ENCODE peak calls at places on chromosomes 7 and 10, in ten cellular contexts. One of them, this sample, is unnamed.

GRCh38 chr7:92729751-92730150 is 106.6 kb downstream of the CDK6 start:
- DNase-seq in kidney epithelial cell: no peak
- DNase-seq in heart left ventricle: no peak
- DNase-seq in psoas muscle: no peak
- DNase-seq in H1: no peak
- DNase-seq in PC-3: no peak
- DNase-seq in body of pancreas: no peak
- DNase-seq in tibial nerve: no peak
- DNase-seq in fibroblast of the aortic adventitia: no peak
- DNase-seq in A549: no peak
- DNase-seq in this sample: no peak

GRCh38 chr7:116354546-116355422 is 144.4 kb downstream of the TES start:
- DNase-seq in kidney epithelial cell: peak; percentile 94
- DNase-seq in heart left ventricle: peak; percentile 83
- DNase-seq in psoas muscle: peak; percentile 60
- DNase-seq in H1: peak; percentile 19
- DNase-seq in PC-3: peak; percentile 96
- DNase-seq in body of pancreas: peak; percentile 75
- DNase-seq in tibial nerve: no peak
- DNase-seq in fibroblast of the aortic adventitia: peak; percentile 98
- DNase-seq in A549: peak; percentile 97
- DNase-seq in this sample: peak; percentile 99

GRCh38 chr7:89474456-89474855 is 678.9 kb upstream of the TEX47 start:
- DNase-seq in kidney epithelial cell: no peak
- DNase-seq in heart left ventricle: no peak
- DNase-seq in psoas muscle: no peak
- DNase-seq in H1: no peak
- DNase-seq in PC-3: no peak
- DNase-seq in body of pancreas: no peak
- DNase-seq in tibial nerve: no peak
- DNase-seq in fibroblast of the aortic adventitia: no peak
- DNase-seq in A549: no peak
- DNase-seq in this sample: no peak

GRCh38 chr10:80412521-80412920 is 4.2 kb downstream of the PRXL2A start:
- DNase-seq in kidney epithelial cell: no peak
- DNase-seq in heart left ventricle: no peak
- DNase-seq in psoas muscle: no peak
- DNase-seq in H1: no peak
- DNase-seq in PC-3: no peak
- DNase-seq in body of pancreas: no peak
- DNase-seq in tibial nerve: no peak
- DNase-seq in fibroblast of the aortic adventitia: no peak
- DNase-seq in A549: no peak
- DNase-seq in this sample: no peak

GRCh38 chr10:6755891-6756460 is 175.9 kb upstream of the PRKCQ start:
- DNase-seq in kidney epithelial cell: no peak
- DNase-seq in heart left ventricle: no peak
- DNase-seq in psoas muscle: no peak
- DNase-seq in H1: no peak
- DNase-seq in PC-3: no peak
- DNase-seq in body of pancreas: no peak
- DNase-seq in tibial nerve: no peak
- DNase-seq in fibroblast of the aortic adventitia: no peak
- DNase-seq in A549: no peak
- DNase-seq in this sample: no peak

GRCh38 chr7:44750921-44751571 is 2.4 kb downstream of the ZMIZ2 start:
- DNase-seq in kidney epithelial cell: peak; percentile 50
- DNase-seq in heart left ventricle: no peak
- DNase-seq in psoas muscle: no peak
- DNase-seq in H1: no peak
- DNase-seq in PC-3: no peak
- DNase-seq in body of pancreas: no peak
- DNase-seq in tibial nerve: no peak
- DNase-seq in fibroblast of the aortic adventitia: no peak
- DNase-seq in A549: no peak
- DNase-seq in this sample: peak; percentile 8

GRCh38 chr7:121069346-121070100 is 81.0 kb downstream of the CPED1 start:
- DNase-seq in kidney epithelial cell: no peak
- DNase-seq in heart left ventricle: no peak
- DNase-seq in psoas muscle: no peak
- DNase-seq in H1: no peak
- DNase-seq in PC-3: peak; percentile 40
- DNase-seq in body of pancreas: no peak
- DNase-seq in tibial nerve: no peak
- DNase-seq in fibroblast of the aortic adventitia: peak; percentile 75
- DNase-seq in A549: no peak
- DNase-seq in this sample: peak; percentile 37

GRCh38 chr10:82813856-82814255 is 938.9 kb downstream of the NRG3 start:
- DNase-seq in kidney epithelial cell: peak; percentile 35
- DNase-seq in heart left ventricle: no peak
- DNase-seq in psoas muscle: no peak
- DNase-seq in H1: no peak
- DNase-seq in PC-3: no peak
- DNase-seq in body of pancreas: peak; percentile 80
- DNase-seq in tibial nerve: no peak
- DNase-seq in fibroblast of the aortic adventitia: peak; percentile 0
- DNase-seq in A549: no peak
- DNase-seq in this sample: no peak

GRCh38 chr7:64869121-64869725 is 33.9 kb upstream of the ZNF273 start:
- DNase-seq in kidney epithelial cell: no peak
- DNase-seq in heart left ventricle: no peak
- DNase-seq in psoas muscle: no peak
- DNase-seq in H1: no peak
- DNase-seq in PC-3: no peak
- DNase-seq in body of pancreas: no peak
- DNase-seq in tibial nerve: no peak
- DNase-seq in fibroblast of the aortic adventitia: no peak
- DNase-seq in A549: no peak
- DNase-seq in this sample: no peak

GRCh38 chr10:12594448-12594944 is 245.1 kb downstream of the CAMK1D start:
- DNase-seq in kidney epithelial cell: no peak
- DNase-seq in heart left ventricle: no peak
- DNase-seq in psoas muscle: no peak
- DNase-seq in H1: no peak
- DNase-seq in PC-3: no peak
- DNase-seq in body of pancreas: no peak
- DNase-seq in tibial nerve: no peak
- DNase-seq in fibroblast of the aortic adventitia: no peak
- DNase-seq in A549: no peak
- DNase-seq in this sample: no peak

GRCh38 chr10:106360870-106361269 is 803.6 kb downstream of the SORCS1 start:
- DNase-seq in kidney epithelial cell: no peak
- DNase-seq in heart left ventricle: no peak
- DNase-seq in psoas muscle: no peak
- DNase-seq in H1: no peak
- DNase-seq in PC-3: peak; percentile 93
- DNase-seq in body of pancreas: no peak
- DNase-seq in tibial nerve: no peak
- DNase-seq in fibroblast of the aortic adventitia: peak; percentile 93
- DNase-seq in A549: no peak
- DNase-seq in this sample: peak; percentile 53

GRCh38 chr7:27149817-27150567 is 2.4 kb downstream of the HOXA3 start:
- DNase-seq in kidney epithelial cell: no peak
- DNase-seq in heart left ventricle: peak; percentile 5
- DNase-seq in psoas muscle: no peak
- DNase-seq in H1: no peak
- DNase-seq in PC-3: peak; percentile 26
- DNase-seq in body of pancreas: peak; percentile 10
- DNase-seq in tibial nerve: no peak
- DNase-seq in fibroblast of the aortic adventitia: no peak
- DNase-seq in A549: no peak
- DNase-seq in this sample: no peak

GRCh38 chr10:103457176-103457712 is 1.5 kb downstream of the CALHM1 start:
- DNase-seq in kidney epithelial cell: no peak
- DNase-seq in heart left ventricle: no peak
- DNase-seq in psoas muscle: no peak
- DNase-seq in H1: no peak
- DNase-seq in PC-3: no peak
- DNase-seq in body of pancreas: no peak
- DNase-seq in tibial nerve: no peak
- DNase-seq in fibroblast of the aortic adventitia: no peak
- DNase-seq in A549: no peak
- DNase-seq in this sample: no peak

GRCh38 chr10:88991161-88991899 is 732 bp downstream of the FAS start:
- DNase-seq in kidney epithelial cell: no peak
- DNase-seq in heart left ventricle: peak; percentile 79
- DNase-seq in psoas muscle: peak; percentile 78
- DNase-seq in H1: no peak
- DNase-seq in PC-3: peak; percentile 61
- DNase-seq in body of pancreas: peak; percentile 49
- DNase-seq in tibial nerve: peak; percentile 65
- DNase-seq in fibroblast of the aortic adventitia: peak; percentile 75
- DNase-seq in A549: peak; percentile 45
- DNase-seq in this sample: peak; percentile 66

GRCh38 chr10:13219685-13220670 is 14.2 kb downstream of the UCMA start:
- DNase-seq in kidney epithelial cell: no peak
- DNase-seq in heart left ventricle: no peak
- DNase-seq in psoas muscle: peak; percentile 84
- DNase-seq in H1: peak; percentile 46
- DNase-seq in PC-3: peak; percentile 48
- DNase-seq in body of pancreas: no peak
- DNase-seq in tibial nerve: no peak
- DNase-seq in fibroblast of the aortic adventitia: peak; percentile 4
- DNase-seq in A549: peak; percentile 56
- DNase-seq in this sample: no peak

DNA sequence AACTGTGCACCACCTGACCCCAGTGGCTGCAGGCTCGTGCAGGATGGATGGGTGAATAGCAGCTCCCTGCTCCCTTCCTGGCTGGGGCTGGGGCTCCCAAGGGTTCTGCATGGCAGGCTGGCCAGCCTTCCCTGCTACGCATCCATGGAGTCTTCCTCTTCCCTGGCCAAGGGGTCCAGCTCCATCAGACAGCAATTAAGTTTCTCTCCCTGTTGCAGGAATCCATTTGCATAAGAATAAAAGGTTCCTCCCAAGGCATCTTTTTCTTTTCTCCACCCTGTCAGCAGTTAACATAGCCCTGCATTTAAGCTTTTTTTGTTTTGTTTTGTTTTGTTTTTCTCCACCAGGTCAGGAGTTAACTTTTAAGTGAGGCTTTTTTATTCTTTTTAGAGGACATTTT is 9.9 kb upstream of the CPA2 start:
- DNase-seq in kidney epithelial cell: no peak
- DNase-seq in heart left ventricle: no peak
- DNase-seq in psoas muscle: no peak
- DNase-seq in H1: no peak
- DNase-seq in PC-3: no peak
- DNase-seq in body of pancreas: no peak
- DNase-seq in tibial nerve: no peak
- DNase-seq in fibroblast of the aortic adventitia: no peak
- DNase-seq in A549: no peak
- DNase-seq in this sample: no peak
- H3K4me3 ChIP-seq in kidney epithelial cell: no peak overlapping the region
- H3K4me3 ChIP-seq in heart left ventricle: no peak overlapping the region
- H3K4me3 ChIP-seq in psoas muscle: no peak overlapping the region
- H3K4me3 ChIP-seq in H1: no peak overlapping the region
- H3K4me3 ChIP-seq in PC-3: no peak overlapping the region
- H3K4me3 ChIP-seq in body of pancreas: no peak overlapping the region
- H3K4me3 ChIP-seq in tibial nerve: no peak overlapping the region
- H3K4me3 ChIP-seq in fibroblast of the aortic adventitia: no peak overlapping the region
- H3K4me3 ChIP-seq in A549: no peak overlapping the region
- H3K4me3 ChIP-seq in this sample: no peak overlapping the region

GRCh38 chr7:36084485-36085091 is 68.5 kb upstream of the EEPD1 start:
- DNase-seq in kidney epithelial cell: peak; percentile 90
- DNase-seq in heart left ventricle: no peak
- DNase-seq in psoas muscle: peak; percentile 76
- DNase-seq in H1: peak; percentile 23
- DNase-seq in PC-3: peak; percentile 55
- DNase-seq in body of pancreas: peak; percentile 88
- DNase-seq in tibial nerve: no peak
- DNase-seq in fibroblast of the aortic adventitia: no peak
- DNase-seq in A549: peak; percentile 72
- DNase-seq in this sample: peak; percentile 44
- TF ChIP-seq CTCF in kidney epithelial cell: peak; percentile 68
- TF ChIP-seq CTCF in heart left ventricle: peak; percentile 22
- TF ChIP-seq CTCF in psoas muscle: peak; percentile 43
- TF ChIP-seq CTCF in H1: peak; percentile 71
- TF ChIP-seq CTCF in PC-3: peak; percentile 57
- TF ChIP-seq CTCF in body of pancreas: peak; percentile 42
- TF ChIP-seq CTCF in tibial nerve: no peak
- TF ChIP-seq CTCF in fibroblast of the aortic adventitia: peak; percentile 6
- TF ChIP-seq CTCF in A549: peak; percentile 34
- TF ChIP-seq CTCF in this sample: peak; percentile 77

DNA sequence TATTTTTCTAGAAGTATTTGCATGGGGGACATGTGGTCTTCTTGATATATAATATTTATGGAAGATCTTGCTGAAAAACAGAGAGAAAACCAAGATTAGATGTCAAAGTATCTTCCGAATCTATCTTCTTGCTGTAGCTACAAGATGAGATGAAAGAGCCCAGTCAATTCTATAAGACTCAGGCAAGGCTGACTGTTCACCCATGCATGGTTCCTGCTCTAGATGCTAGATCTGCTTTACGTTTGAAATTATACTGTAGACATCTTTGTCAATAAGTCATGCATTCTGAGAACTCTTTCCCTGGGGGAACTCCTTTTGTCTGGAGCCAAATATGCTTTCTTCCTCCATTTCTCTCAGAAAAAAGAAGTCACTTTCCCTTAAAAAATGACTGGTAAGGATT is 1292.0 kb downstream of the XPNPEP1 start:
- DNase-seq in kidney epithelial cell: no peak
- DNase-seq in heart left ventricle: no peak
- DNase-seq in psoas muscle: no peak
- DNase-seq in H1: no peak
- DNase-seq in PC-3: no peak
- DNase-seq in body of pancreas: no peak
- DNase-seq in tibial nerve: no peak
- DNase-seq in fibroblast of the aortic adventitia: no peak
- DNase-seq in A549: no peak
- DNase-seq in this sample: no peak
- H3K4me3 ChIP-seq in kidney epithelial cell: no peak overlapping the region
- H3K4me3 ChIP-seq in heart left ventricle: no peak overlapping the region
- H3K4me3 ChIP-seq in psoas muscle: no peak overlapping the region
- H3K4me3 ChIP-seq in H1: no peak overlapping the region
- H3K4me3 ChIP-seq in PC-3: no peak overlapping the region
- H3K4me3 ChIP-seq in body of pancreas: no peak overlapping the region
- H3K4me3 ChIP-seq in tibial nerve: no peak overlapping the region
- H3K4me3 ChIP-seq in fibroblast of the aortic adventitia: no peak overlapping the region
- H3K4me3 ChIP-seq in A549: no peak overlapping the region
- H3K4me3 ChIP-seq in this sample: no peak overlapping the region

GRCh38 chr7:91609525-91609924 is 271.0 kb downstream of the MTERF1 start:
- DNase-seq in kidney epithelial cell: no peak
- DNase-seq in heart left ventricle: no peak
- DNase-seq in psoas muscle: no peak
- DNase-seq in H1: no peak
- DNase-seq in PC-3: no peak
- DNase-seq in body of pancreas: no peak
- DNase-seq in tibial nerve: no peak
- DNase-seq in fibroblast of the aortic adventitia: peak; percentile 30
- DNase-seq in A549: no peak
- DNase-seq in this sample: no peak
- TF ChIP-seq CTCF in kidney epithelial cell: no peak
- TF ChIP-seq CTCF in heart left ventricle: no peak
- TF ChIP-seq CTCF in psoas muscle: no peak
- TF ChIP-seq CTCF in H1: no peak
- TF ChIP-seq CTCF in PC-3: no peak
- TF ChIP-seq CTCF in body of pancreas: no peak
- TF ChIP-seq CTCF in tibial nerve: no peak
- TF ChIP-seq CTCF in fibroblast of the aortic adventitia: no peak
- TF ChIP-seq CTCF in A549: no peak
- TF ChIP-seq CTCF in this sample: no peak